ENCODE peak calls at places on chromosome X, in eight cellular contexts. V is SK-N-SH, K is PC-3, F is neural progenitor cell, P is GM23338, X is OCI-LY7, J is hepatocyte, D is HCT116. B is an unnamed sample.

GRCh38 chrX:20372533-20372932 is 105.8 kb upstream of the RPS6KA3 start:
- DNase-seq in V (no peak), K (peak; percentile 79), F (no peak), P (no peak), X (no peak), J (no peak), D (no peak), B (peak; percentile 63)

GRCh38 chrX:10356979-10357378 is 200.2 kb downstream of the CLCN4 start:
- DNase-seq in V (no peak), K (peak; percentile 86), F (no peak), P (no peak), X (no peak), J (no peak), D (no peak), B (peak; percentile 60)

GRCh38 chrX:120749141-120749846 is 119.4 kb upstream of the C1GALT1C1 start:
- DNase-seq in V (no peak), K (no peak), F (no peak), P (no peak), X (peak; percentile 87), J (no peak), D (no peak), B (no peak)

GRCh38 chrX:15146515-15146914 is 123.4 kb downstream of the ASB9 start:
- DNase-seq in V (peak; percentile 22), K (peak; percentile 58), F (peak; percentile 39), P (peak; percentile 50), X (peak; percentile 12), J (peak; percentile 8), D (no peak), B (peak; percentile 17)

GRCh38 chrX:17596546-17597205 is 140.6 kb upstream of the SCML1 start:
- DNase-seq in V (no peak), K (no peak), F (no peak), P (no peak), X (no peak), J (no peak), D (no peak), B (no peak)

GRCh38 chrX:20244936-20245335 is 21.8 kb downstream of the RPS6KA3 start:
- DNase-seq in V (no peak), K (no peak), F (no peak), P (no peak), X (no peak), J (no peak), D (no peak), B (peak; percentile 50)

GRCh38 chrX:41512394-41512793 is 65.3 kb downstream of the NYX start:
- DNase-seq in V (no peak), K (no peak), F (no peak), P (no peak), X (peak; percentile 73), J (no peak), D (no peak), B (no peak)

GRCh38 chrX:113384628-113385027 is 544.0 kb upstream of the AMOT start:
- DNase-seq in V (no peak), K (peak; percentile 32), F (no peak), P (no peak), X (no peak), J (peak; percentile 37), D (no peak), B (peak; percentile 85)

GRCh38 chrX:107571296-107571998 is 56.9 kb upstream of the PRPS1 start:
- DNase-seq in V (no peak), K (peak; percentile 88), F (no peak), P (no peak), X (no peak), J (peak; percentile 32), D (peak; percentile 8), B (peak; percentile 93)

GRCh38 chrX:64394874-64395567 is at the start of gene MTMR8:
- DNase-seq in V (peak; percentile 75), K (peak; percentile 65), F (peak; percentile 84), P (peak; percentile 88), X (peak; percentile 85), J (peak; percentile 82), D (peak; percentile 41), B (peak; percentile 12)

GRCh38 chrX:43551590-43551989 is 104.5 kb upstream of the MAOA start:
- DNase-seq in V (no peak), K (no peak), F (no peak), P (peak; percentile 3), X (no peak), J (peak; percentile 36), D (no peak), B (no peak)

GRCh38 chrX:48998391-48998790 is 3.7 kb downstream of the GRIPAP1 start:
- DNase-seq in V (no peak), K (no peak), F (no peak), P (no peak), X (no peak), J (no peak), D (no peak), B (no peak)

GRCh38 chrX:130771648-130772312 is 131.2 kb downstream of the ENOX2 start:
- DNase-seq in V (no peak), K (no peak), F (no peak), P (no peak), X (no peak), J (no peak), D (no peak), B (no peak)

GRCh38 chrX:130769835-130770234 is 133.2 kb downstream of the ENOX2 start:
- DNase-seq in V (no peak), K (no peak), F (no peak), P (no peak), X (no peak), J (no peak), D (no peak), B (no peak)

GRCh38 chrX:130771230-130771629 is 131.8 kb downstream of the ENOX2 start:
- DNase-seq in V (no peak), K (peak; percentile 49), F (no peak), P (no peak), X (no peak), J (no peak), D (no peak), B (peak; percentile 47)

GRCh38 chrX:130770615-130771014 is 132.4 kb downstream of the ENOX2 start:
- DNase-seq in V (no peak), K (peak; percentile 89), F (no peak), P (no peak), X (no peak), J (no peak), D (peak; percentile 6), B (peak; percentile 81)

DNA sequence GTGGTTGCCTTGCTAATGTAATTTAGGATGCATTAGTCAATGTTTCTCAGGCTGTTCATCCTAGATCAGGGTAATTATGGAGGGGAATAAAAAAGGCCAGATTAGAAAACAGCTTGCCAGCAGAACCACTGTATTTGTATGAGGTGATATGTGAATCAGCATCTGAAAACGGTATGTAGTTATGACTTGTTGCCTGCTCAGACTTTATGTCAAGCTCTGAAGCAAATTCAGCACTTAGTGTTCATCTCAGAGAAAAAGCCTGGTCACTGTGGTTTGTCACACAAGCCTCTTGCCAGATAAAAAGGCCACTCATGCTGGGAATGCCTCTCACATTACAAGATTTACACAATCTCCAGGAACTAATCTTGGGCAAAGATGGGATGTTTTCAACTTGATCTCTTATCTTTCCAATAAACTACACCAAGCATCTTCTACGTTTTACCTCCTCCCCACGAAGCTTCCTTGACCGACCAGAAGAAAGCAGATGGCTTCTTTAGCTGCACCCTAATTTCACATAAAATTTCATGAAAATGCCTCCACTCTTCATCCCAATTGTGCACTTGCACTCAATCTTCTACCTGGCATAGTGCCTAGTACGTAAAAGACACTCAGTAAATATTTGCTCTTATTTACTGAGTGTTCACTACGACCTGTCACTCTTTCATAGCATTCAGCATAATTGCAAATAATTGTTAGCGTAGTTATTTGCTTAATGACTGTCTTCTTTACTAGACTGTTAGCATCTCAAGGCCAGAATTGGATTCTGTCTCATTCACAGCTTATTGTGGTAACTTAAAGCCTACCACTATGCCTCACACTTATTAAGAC is 130.5 kb downstream of the ENOX2 start:
- DNase-seq in V (peak; percentile 19), K (peak; percentile 82), F (no peak), P (no peak), X (no peak), J (no peak), D (no peak), B (peak; percentile 83)
- H3K27ac ChIP-seq in V (peak overlapping the region; percentile 87), K (peak overlapping the region; percentile 98), F (no peak overlapping the region), P (no peak overlapping the region), X (no peak overlapping the region), J (no peak overlapping the region), D (no peak overlapping the region), B (peak overlapping the region; percentile 63)

DNA sequence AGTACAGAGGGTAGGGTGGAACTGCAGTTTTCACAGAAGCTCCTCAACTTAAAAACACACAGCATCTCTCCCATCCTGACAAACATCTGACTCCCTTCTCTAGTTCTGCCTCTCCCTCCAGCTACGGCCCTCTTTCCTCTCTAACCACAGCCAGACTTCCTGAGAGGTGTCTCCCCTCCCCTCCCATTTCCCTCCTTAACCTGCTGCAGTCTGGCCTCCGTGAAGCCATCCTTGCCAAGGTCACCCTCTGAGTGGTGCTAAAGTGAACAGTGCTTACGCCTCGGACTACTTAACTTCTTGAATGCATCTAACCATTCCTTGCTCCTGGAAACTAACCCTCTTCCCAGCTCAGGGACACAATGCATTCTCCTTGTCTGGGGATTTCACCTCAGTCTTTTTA is 53.3 kb downstream of the RTL5 start:
- DNase-seq in V (no peak), K (no peak), F (no peak), P (no peak), X (no peak), J (no peak), D (no peak), B (no peak)
- TF ChIP-seq EZH2phosphoT487 in V (no peak), K (no peak), F (no peak), P (no peak), X (no peak), J (no peak), D (no peak), B (no peak)

GRCh38 chrX:153948847-153949819 is 4.7 kb upstream of the RENBP start:
- DNase-seq in V (no peak), K (no peak), F (peak; percentile 37), P (peak; percentile 25), X (no peak), J (no peak), D (no peak), B (no peak)
- H3K27ac ChIP-seq in V (no peak overlapping the region), K (no peak overlapping the region), F (peak overlapping the region; percentile 80), P (peak overlapping the region; percentile 84), X (no peak overlapping the region), J (no peak overlapping the region), D (no peak overlapping the region), B (no peak overlapping the region)

GRCh38 chrX:111876646-111877045 is 665 bp downstream of the TRPC5OS start:
- DNase-seq in V (no peak), K (no peak), F (no peak), P (no peak), X (no peak), J (no peak), D (no peak), B (no peak)
- TF ChIP-seq EZH2phosphoT487 in V (no peak), K (no peak), F (no peak), P (no peak), X (no peak), J (no peak), D (no peak), B (no peak)